ENCODE peak calls at places on chromosomes 7 and 10, in five cellular contexts. J is IMR-90; H is lower lobe of right lung; U is mucosa of descending colon; R is naive thymus-derived CD4-positive, alpha-beta T cell. S is an unnamed sample.

GRCh38 chr10:111600772-111601171 is 523.9 kb downstream of the ADRA2A start:
- DNase-seq in R (no peak), U (peak; percentile 32), J (no peak), H (no peak), S (no peak)

GRCh38 chr10:64501807-64502206 is 980.6 kb downstream of the REEP3 start:
- DNase-seq in U (no peak), J (no peak), H (no peak), R (no peak), S (no peak)

GRCh38 chr10:8361510-8361844 is 307.0 kb downstream of the GATA3 start:
- DNase-seq in U (no peak), H (no peak), R (no peak), J (no peak), S (no peak)

GRCh38 chr10:25682203-25682950 is 251.7 kb upstream of the MYO3A start:
- DNase-seq in H (no peak), J (no peak), R (no peak), U (peak; percentile 4), S (no peak)

GRCh38 chr7:1425292-1426136 is 33.8 kb downstream of the MICALL2 start:
- DNase-seq in U (no peak), R (no peak), H (no peak), J (no peak), S (peak; percentile 97)

GRCh38 chr10:22750131-22750530 is 35.8 kb upstream of the PIP4K2A start:
- DNase-seq in R (no peak), H (no peak), J (peak; percentile 5), U (no peak), S (no peak)

GRCh38 chr10:110426294-110427153 is 71.2 kb upstream of the DUSP5 start:
- DNase-seq in H (no peak), U (no peak), R (no peak), J (peak; percentile 91), S (peak; percentile 92)

GRCh38 chr10:80429521-80429966 is 21.2 kb downstream of the PRXL2A start:
- DNase-seq in J (no peak), H (peak; percentile 82), R (no peak), U (peak; percentile 57), S (peak; percentile 83)

GRCh38 chr10:75542902-75543301 is 111.5 kb downstream of the LRMDA start:
- DNase-seq in U (peak; percentile 13), J (no peak), R (no peak), H (no peak), S (peak; percentile 83)

GRCh38 chr7:105760549-105761447 is 115.6 kb downstream of the ATXN7L1 start:
- DNase-seq in H (no peak), U (no peak), J (peak; percentile 47), R (no peak), S (no peak)

GRCh38 chr7:132248841-132249590 is 327.3 kb downstream of the PLXNA4 start:
- DNase-seq in H (no peak), R (no peak), J (no peak), U (no peak), S (no peak)

GRCh38 chr7:33039257-33039904 is 23.2 kb downstream of the NT5C3A start:
- DNase-seq in H (no peak), U (no peak), R (no peak), J (no peak), S (no peak)

GRCh38 chr7:74579800-74580685 is 77.5 kb upstream of the GTF2I start:
- DNase-seq in U (peak; percentile 85), H (peak; percentile 63), R (no peak), J (peak; percentile 36), S (peak; percentile 87)

GRCh38 chr10:90222372-90222771 is 521.0 kb downstream of the KIF20B start:
- DNase-seq in U (no peak), H (no peak), R (no peak), J (peak; percentile 80), S (peak; percentile 69)

GRCh38 chr7:11702938-11703337 is 129.1 kb downstream of the THSD7A start:
- DNase-seq in U (no peak), J (no peak), H (peak; percentile 38), R (no peak), S (no peak)

GRCh38 chr7:131600578-131600977 is 44.1 kb upstream of the PODXL start:
- DNase-seq in U (no peak), H (no peak), R (no peak), J (peak; percentile 72), S (peak; percentile 83)

GRCh38 chr7:112147752-112148435 is 58.3 kb downstream of the DOCK4 start:
- DNase-seq in J (no peak), U (no peak), H (no peak), R (no peak), S (no peak)

GRCh38 chr7:134707663-134708383 is 61.2 kb downstream of the BPGM start:
- DNase-seq in U (no peak), H (no peak), J (no peak), R (no peak), S (no peak)

GRCh38 chr7:153590136-153590535 is 462.1 kb upstream of the DPP6 start:
- DNase-seq in U (no peak), J (no peak), R (no peak), H (no peak), S (no peak)

GRCh38 chr10:43323245-43323644 is 48.2 kb upstream of the FXYD4 start:
- DNase-seq in J (no peak), U (no peak), R (no peak), H (no peak), S (peak; percentile 61)
- H3K36me3 ChIP-seq in J (no peaks in the 10 kb centered on the region), U (no peaks in the 10 kb centered on the region), R (no peaks in the 10 kb centered on the region), H (no peaks in the 10 kb centered on the region), S (no peaks in the 10 kb centered on the region)

GRCh38 chr10:50439806-50440205 is 183.9 kb downstream of the SGMS1 start:
- DNase-seq in U (no peak), J (peak; percentile 42), H (no peak), R (no peak), S (no peak)

GRCh38 chr10:50440489-50440888 is 183.3 kb downstream of the SGMS1 start:
- DNase-seq in R (no peak), U (no peak), H (no peak), J (no peak), S (no peak)

GRCh38 chr10:50437248-50437647 is 185.9 kb upstream of the ASAH2 start:
- DNase-seq in J (no peak), R (no peak), U (no peak), H (no peak), S (no peak)

GRCh38 chr10:50438049-50438936 is 185.5 kb downstream of the SGMS1 start:
- DNase-seq in J (no peak), R (no peak), U (no peak), H (no peak), S (no peak)

DNA sequence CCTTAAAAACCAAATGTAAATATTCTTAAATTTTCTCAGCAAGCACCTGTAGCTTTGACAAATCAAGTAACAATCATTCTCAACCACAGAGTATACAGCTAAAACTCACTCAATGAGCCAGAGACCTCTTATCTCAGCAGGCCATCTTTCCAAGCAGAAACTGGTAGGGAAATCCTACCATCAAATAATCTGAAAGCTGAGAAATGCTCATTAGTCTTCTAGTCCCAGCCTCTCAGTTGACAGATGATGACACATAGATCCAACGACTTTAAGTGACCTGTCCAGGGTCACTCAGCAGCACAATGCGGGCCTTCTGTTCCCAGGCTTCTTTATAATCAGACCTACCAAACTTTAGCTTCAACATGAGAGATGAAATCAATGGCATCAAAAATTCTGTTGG is 184.6 kb downstream of the SGMS1 start:
- DNase-seq in R (no peak), J (no peak), U (no peak), H (no peak), S (no peak)
- H3K4me1 ChIP-seq in R (no peaks in the 10 kb centered on the region), J (no peaks in the 10 kb centered on the region), U (no peaks in the 10 kb centered on the region), H (no peaks in the 10 kb centered on the region), S (no peaks in the 10 kb centered on the region)

DNA sequence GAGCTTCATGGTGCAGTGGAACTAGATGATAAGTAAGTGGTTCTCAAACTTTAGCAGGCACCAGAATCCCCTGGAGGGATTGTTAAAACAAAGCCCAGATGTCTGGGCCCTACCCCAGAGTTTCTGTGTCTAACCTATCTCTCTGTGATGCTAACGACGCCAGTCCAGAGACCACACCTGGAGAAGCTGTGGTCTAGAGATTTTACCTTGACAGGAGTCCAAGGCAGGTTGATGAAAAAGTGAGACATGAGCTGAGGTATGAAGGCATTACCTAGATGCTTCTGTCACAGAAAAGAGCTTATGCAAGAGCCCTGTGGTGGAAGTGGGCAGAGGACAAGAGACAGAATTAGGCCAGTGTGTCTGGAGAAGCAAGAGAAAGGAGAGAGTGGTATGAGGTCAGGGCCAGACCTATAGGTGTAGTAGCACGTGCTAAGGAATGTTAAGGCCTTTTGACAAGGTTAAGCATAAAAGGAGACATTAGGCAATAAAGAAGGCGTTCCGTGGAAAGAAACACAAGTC is 184.3 kb upstream of the TCF7L2 start:
- DNase-seq in H (no peak), U (no peak), R (no peak), J (no peak), S (no peak)
- H3K36me3 ChIP-seq in H (no peaks in the 10 kb centered on the region), U (no peaks in the 10 kb centered on the region), R (no peaks in the 10 kb centered on the region), J (no peaks in the 10 kb centered on the region), S (no peaks in the 10 kb centered on the region)

DNA sequence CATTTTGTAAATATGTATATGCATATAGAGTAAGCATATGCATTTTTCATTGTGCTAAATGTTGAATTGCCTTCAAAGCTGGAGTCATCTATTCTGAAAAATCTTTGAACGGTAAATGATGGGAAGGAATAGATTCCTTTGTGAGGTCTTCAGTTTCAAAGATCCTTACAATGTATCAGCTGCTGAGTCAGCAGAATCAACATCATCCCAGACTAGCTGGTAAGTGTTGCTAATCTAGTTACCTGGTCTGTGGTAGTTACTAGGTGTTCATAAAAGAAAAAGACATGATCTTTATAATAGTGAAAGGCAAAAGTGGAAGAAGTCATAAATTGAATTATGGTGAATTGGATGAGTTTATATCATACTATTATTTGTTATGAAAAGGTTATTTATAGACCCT is 10.6 kb upstream of the STAM start:
- DNase-seq in J (no peak), H (no peak), R (no peak), U (no peak), S (no peak)
- H3K4me1 ChIP-seq in J (no peaks in the 10 kb centered on the region), H (no peaks in the 10 kb centered on the region), R (no peaks in the 10 kb centered on the region), U (no peaks in the 10 kb centered on the region), S (no peaks in the 10 kb centered on the region)

DNA sequence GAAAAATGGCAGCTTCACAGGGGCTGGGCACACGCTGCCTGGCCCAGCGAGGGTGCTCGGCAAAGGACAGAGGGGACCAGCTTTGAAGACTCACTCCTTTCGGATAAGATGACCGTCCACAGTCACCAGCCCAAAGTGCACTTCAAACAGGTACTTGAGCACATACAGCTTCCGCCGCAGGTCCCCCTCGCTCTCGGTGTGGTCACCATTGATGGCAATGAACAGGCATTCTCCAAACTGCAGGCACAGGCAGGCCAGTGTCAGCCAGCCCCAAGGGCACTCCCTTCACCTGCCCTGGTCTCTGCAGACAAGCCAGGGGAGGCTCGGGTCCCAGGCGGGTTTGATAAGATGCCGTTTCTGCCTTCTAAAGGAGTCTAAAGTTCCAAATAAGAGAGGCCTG is 11.6 kb downstream of the HPS1 start:
- DNase-seq in R (no peak), J (no peak), H (no peak), U (no peak), S (peak; percentile 15)
- H3K36me3 ChIP-seq in R (peaks cover 27% of the 10 kb centered on the region), J (peaks cover 54% of the 10 kb centered on the region), H (peaks cover 80% of the 10 kb centered on the region), U (no peaks in the 10 kb centered on the region), S (peaks cover 51% of the 10 kb centered on the region)